ENCODE peak calls at places on chromosomes 7 and 10, in nine cellular contexts. X is Calu3; C is fibroblast of lung; O is stimulated activated CD8-positive, alpha-beta memory T cell treated with anti-CD3 and anti-CD28 coated beads, Interleukin-4, amount 100 ng/mL, for 1 hour; G is cerebellum; L is activated CD4-positive, alpha-beta T cell treated with anti-CD3 and anti-CD28 coated beads, Interleukin-2, amount 10 ng/mL, durations not matched to agents 7 days and 5 days; J is endothelial cell; M is hepatocyte; N is WTC11. P is an unnamed sample.

GRCh38 chr10:34288634-34289033 is 526.5 kb downstream of the PARD3 start:
- DNase-seq in X (peak), C (peak), O (no peak), G (no peak), L (no peak), J (no peak), M (peak), N (no peak), P (no peak)

GRCh38 chr10:71358292-71358691 is 38.4 kb upstream of the CDH23 start:
- DNase-seq in X (no peak), C (no peak), O (no peak), G (no peak), L (no peak), J (no peak), M (no peak), N (no peak), P (no peak)

GRCh38 chr7:142380064-142380463 is 122.2 kb upstream of the PRSS58 start:
- DNase-seq in X (no peak), C (no peak), O (no peak), G (no peak), L (no peak), J (no peak), M (no peak), N (no peak), P (no peak)

GRCh38 chr7:142698429-142698828 is 50.8 kb upstream of the PRSS1 start:
- DNase-seq in X (no peak), C (no peak), O (no peak), G (no peak), L (no peak), J (no peak), M (no peak), N (no peak), P (no peak)

GRCh38 chr7:25389489-25390106 is 161.3 kb upstream of the NPVF start:
- DNase-seq in X (peak), C (peak), O (no peak), G (peak), L (peak), J (peak), M (peak), N (no peak), P (peak)

GRCh38 chr10:80357000-80357803 is 621 bp downstream of the DYDC2 start:
- DNase-seq in X (peak), C (no peak), O (no peak), G (no peak), L (peak), J (peak), M (peak), N (peak), P (no peak)

GRCh38 chr10:10830316-10831061 is 187.2 kb upstream of the CELF2 start:
- DNase-seq in X (no peak), C (peak), O (no peak), G (no peak), L (no peak), J (no peak), M (no peak), N (no peak), P (no peak)

GRCh38 chr10:97515260-97515978 is 16.7 kb downstream of the UBTD1 start:
- DNase-seq in X (no peak), C (no peak), O (no peak), G (peak), L (no peak), J (no peak), M (no peak), N (no peak), P (no peak)

GRCh38 chr7:69749358-69749757 is 151.1 kb downstream of the AUTS2 start:
- DNase-seq in X (no peak), C (no peak), O (no peak), G (no peak), L (no peak), J (no peak), M (no peak), N (no peak), P (no peak)

P was measured in activated naive CD4-positive, alpha-beta T cell treated with anti-CD3 and anti-CD28 coated beads, Interleukin-2, amount 10 ng/mL, durations not matched to agents 7 days and 5 days.